ENCODE peak calls at places on chromosomes 12 and 14, in five cellular contexts. N is GM12864, W is progenitor cell of endocrine pancreas, P is lower leg skin, B is heart left ventricle. Z is an unnamed sample.

GRCh38 chr12:124109760-124110159 is 136.7 kb downstream of the ZNF664 start:
- DNase-seq in N (peak; percentile 39), W (no peak), P (no peak), B (no peak), Z (peak; percentile 58)

GRCh38 chr14:91032250-91032649 is 28.2 kb downstream of the RPS6KA5 start:
- DNase-seq in N (no peak), W (no peak), P (no peak), B (no peak), Z (no peak)

GRCh38 chr12:119274636-119275065 is 59.9 kb upstream of the CCDC60 start:
- DNase-seq in N (no peak), W (no peak), P (no peak), B (no peak), Z (no peak)

GRCh38 chr12:16603916-16604575 is 1.9 kb downstream of the LMO3 start:
- DNase-seq in N (no peak), W (no peak), P (no peak), B (no peak), Z (no peak)

GRCh38 chr14:98931911-98932310 is 340.1 kb downstream of the BCL11B start:
- DNase-seq in N (no peak), W (no peak), P (no peak), B (no peak), Z (no peak)

GRCh38 chr14:32366995-32367394 is 37.9 kb downstream of the AKAP6 start:
- DNase-seq in N (no peak), W (no peak), P (no peak), B (peak; percentile 31), Z (no peak)

GRCh38 chr14:36430662-36431084 is 89.4 kb downstream of the NKX2-1 start:
- DNase-seq in N (no peak), W (no peak), P (no peak), B (no peak), Z (no peak)

GRCh38 chr12:98591209-98591608 is 2.3 kb upstream of the SLC25A3 start:
- DNase-seq in N (no peak), W (no peak), P (no peak), B (no peak), Z (no peak)

GRCh38 chr12:62658910-62659309 is 192.3 kb downstream of the MON2 start:
- DNase-seq in N (no peak), W (no peak), P (no peak), B (no peak), Z (no peak)

GRCh38 chr12:43736921-43737440 is 21.6 kb downstream of the PUS7L start:
- DNase-seq in N (no peak), W (no peak), P (no peak), B (no peak), Z (no peak)

GRCh38 chr12:43737646-43738045 is 20.9 kb downstream of the PUS7L start:
- DNase-seq in N (no peak), W (no peak), P (no peak), B (no peak), Z (no peak)

GRCh38 chr12:43730283-43730682 is 28.3 kb downstream of the PUS7L start:
- DNase-seq in N (no peak), W (no peak), P (no peak), B (no peak), Z (no peak)

GRCh38 chr12:43728698-43729097 is 29.9 kb downstream of the PUS7L start:
- DNase-seq in N (no peak), W (no peak), P (no peak), B (no peak), Z (no peak)

DNA sequence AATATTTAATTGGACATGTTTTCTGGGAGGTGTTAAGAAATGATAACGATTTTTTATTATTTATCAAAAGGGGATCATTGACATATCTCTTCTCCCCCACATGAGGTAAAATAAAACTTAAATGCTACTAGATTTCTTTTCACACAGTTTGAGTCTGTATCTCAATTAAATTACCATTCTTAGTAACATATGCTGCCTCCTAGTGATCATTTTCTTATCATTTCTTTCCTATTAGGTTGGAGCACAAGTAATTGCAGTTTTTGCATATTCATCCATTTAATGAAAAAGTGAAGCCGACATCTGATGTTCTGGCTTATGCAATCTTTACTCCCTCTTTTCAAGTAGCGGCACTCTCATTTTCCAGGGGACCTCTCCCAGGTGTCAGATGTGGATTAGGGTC is 24.9 kb downstream of the PUS7L start:
- DNase-seq in N (no peak), W (no peak), P (no peak), B (no peak), Z (no peak)
- TF ChIP-seq CTCF in N (no peak), W (no peak), P (no peak), B (no peak), Z (no peak)

GRCh38 chr12:108689314-108690190 is 41.8 kb downstream of the CORO1C start:
- DNase-seq in N (no peak), W (no peak), P (peak; percentile 55), B (peak; percentile 59), Z (no peak)
- TF ChIP-seq CTCF in N (no peak), W (no peak), P (no peak), B (peak; percentile 16), Z (peak; percentile 29)

GRCh38 chr12:110906088-110906487 is 14.3 kb downstream of the MYL2 start:
- DNase-seq in N (peak; percentile 71), W (no peak), P (no peak), B (no peak), Z (no peak)
- TF ChIP-seq CTCF in N (peak; percentile 53), W (no peak), P (no peak), B (no peak), Z (peak; percentile 57)

DNA sequence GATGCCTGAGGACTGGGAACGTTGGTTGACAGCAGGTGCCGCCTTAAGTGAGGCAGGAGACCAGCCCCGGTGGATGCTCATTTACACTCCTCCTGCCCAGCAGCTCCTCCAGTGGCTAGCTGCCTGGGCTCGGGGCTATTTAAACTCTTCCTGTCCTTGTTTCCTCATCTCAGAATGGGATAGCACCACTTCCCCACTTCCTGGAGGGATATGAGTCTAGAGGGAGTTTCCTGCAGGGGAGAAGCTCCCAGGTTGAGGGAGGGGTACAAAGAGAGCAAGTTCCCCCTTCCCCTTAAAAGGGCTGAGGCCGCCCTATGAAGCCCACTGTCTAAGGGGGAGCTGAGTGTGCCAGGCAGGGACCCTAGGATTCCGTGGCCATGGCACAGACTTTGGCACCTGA is 311.2 kb downstream of the AACS start:
- DNase-seq in N (no peak), W (no peak), P (no peak), B (no peak), Z (no peak)
- TF ChIP-seq CTCF in N (no peak), W (no peak), P (no peak), B (no peak), Z (no peak)

GRCh38 chr12:116277393-116278258 is at the start of gene MED13L:
- DNase-seq in N (peak; percentile 30), W (peak; percentile 89), P (peak; percentile 81), B (peak; percentile 90), Z (peak; percentile 99)

GRCh38 chr12:116274552-116275375 is 2.7 kb downstream of the MED13L start:
- DNase-seq in N (no peak), W (no peak), P (no peak), B (no peak), Z (no peak)

GRCh38 chr12:116278667-116279066 is 1.2 kb upstream of the MED13L start:
- DNase-seq in N (no peak), W (no peak), P (no peak), B (no peak), Z (no peak)

GRCh38 chr12:116278259-116278595 is 734 bp upstream of the MED13L start:
- DNase-seq in N (no peak), W (no peak), P (no peak), B (no peak), Z (no peak)

GRCh38 chr12:116276433-116277216 is 868 bp downstream of the MED13L start:
- DNase-seq in N (no peak), W (peak; percentile 62), P (peak; percentile 65), B (peak; percentile 61), Z (peak; percentile 63)
- TF ChIP-seq CTCF in N (no peak), W (no peak), P (no peak), B (no peak), Z (no peak)

GRCh38 chr12:104611671-104612070 is 154.9 kb downstream of the CHST11 start:
- DNase-seq in N (no peak), W (no peak), P (no peak), B (no peak), Z (no peak)
- TF ChIP-seq CTCF in N (no peak), W (no peak), P (no peak), B (no peak), Z (no peak)

GRCh38 chr12:105212431-105212830 is 23.5 kb downstream of the APPL2 start:
- DNase-seq in N (no peak), W (no peak), P (no peak), B (no peak), Z (no peak)

GRCh38 chr12:105205322-105206048 is 30.5 kb downstream of the APPL2 start:
- DNase-seq in N (no peak), W (no peak), P (no peak), B (no peak), Z (no peak)

GRCh38 chr12:105206686-105207374 is 29.1 kb downstream of the APPL2 start:
- DNase-seq in N (no peak), W (no peak), P (no peak), B (no peak), Z (no peak)

GRCh38 chr12:105204916-105205315 is 31.1 kb downstream of the APPL2 start:
- DNase-seq in N (no peak), W (no peak), P (no peak), B (no peak), Z (no peak)

DNA sequence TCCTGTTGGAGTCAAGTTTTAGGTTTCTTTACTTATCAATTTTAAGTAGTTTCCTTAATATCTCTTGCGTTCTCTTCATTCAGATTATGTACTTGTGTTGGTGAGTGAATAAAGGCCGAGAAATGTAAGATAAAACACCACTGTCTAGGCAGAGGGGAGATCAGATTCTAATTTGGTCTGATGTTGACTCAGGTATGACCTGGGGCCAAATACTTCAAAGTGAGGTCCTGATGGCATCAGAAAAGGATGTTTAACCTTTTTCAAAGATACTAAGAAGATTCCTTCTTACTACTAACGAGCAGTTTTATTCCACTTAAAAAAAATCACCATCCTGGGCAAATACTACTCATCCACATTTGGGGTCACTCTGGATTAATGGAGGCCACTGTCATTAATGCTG is 26.9 kb downstream of the APPL2 start:
- DNase-seq in N (no peak), W (no peak), P (no peak), B (no peak), Z (no peak)
- TF ChIP-seq CTCF in N (no peak), W (no peak), P (no peak), B (no peak), Z (no peak)

GRCh38 chr12:111685811-111686573 is at the start of the genes ACAD10 and BRAP:
- DNase-seq in N (peak; percentile 89), W (peak; percentile 89), P (peak; percentile 92), B (peak; percentile 95), Z (peak; percentile 98)
- TF ChIP-seq CTCF in N (no peak), W (no peak), P (no peak), B (no peak), Z (no peak)